ENCODE peak calls at places on chromosomes 6 and 20, in nine cellular contexts. O is colonic mucosa, Q is fibroblast of lung, F is body of pancreas, W is trophoblast cell, E is cardiac muscle cell, D is H1, X is GM12878, H is neuronal stem cell. B is an unnamed sample. For H3K36me3, the result is how much of the 10 kb centered on the place peaks cover.

GRCh38 chr20:63333241-63333836 is 27.8 kb downstream of the CHRNA4 start:
- DNase-seq in O (no peak), Q (no peak), F (no peak), W (no peak), E (no peak), D (no peak), X (no peak), H (no peak), B (no peak)

GRCh38 chr20:50450961-50451752 is 59.0 kb upstream of the PTPN1 start:
- DNase-seq in O (no peak), Q (peak), F (no peak), W (peak), E (peak), D (no peak), X (peak), H (no peak), B (peak)

GRCh38 chr6:92777146-92777740 is 642.1 kb downstream of the EPHA7 start:
- DNase-seq in O (no peak), Q (peak), F (no peak), W (no peak), E (peak), D (no peak), X (no peak), H (peak), B (no peak)

GRCh38 chr20:21166801-21167200 is 40.9 kb downstream of the KIZ start:
- DNase-seq in O (no peak), Q (no peak), F (no peak), W (no peak), E (no peak), D (no peak), X (no peak), H (no peak), B (no peak)

GRCh38 chr20:57459897-57460663 is 64.9 kb downstream of the CTCFL start:
- DNase-seq in O (no peak), Q (no peak), F (no peak), W (no peak), E (no peak), D (no peak), X (no peak), H (no peak), B (no peak)

GRCh38 chr20:25046736-25047666 is 10.9 kb downstream of the ACSS1 start:
- DNase-seq in O (no peak), Q (no peak), F (no peak), W (no peak), E (no peak), D (no peak), X (no peak), H (no peak), B (no peak)

GRCh38 chr6:6998194-6998569 is 109.6 kb upstream of the RREB1 start:
- DNase-seq in O (no peak), Q (peak), F (no peak), W (no peak), E (no peak), D (no peak), X (no peak), H (no peak), B (no peak)

GRCh38 chr20:50130995-50131394 is 18.0 kb upstream of the UBE2V1 start:
- DNase-seq in O (no peak), Q (peak), F (no peak), W (no peak), E (peak), D (no peak), X (no peak), H (no peak), B (no peak)

GRCh38 chr6:39370021-39370420 is 47.5 kb upstream of the KCNK16 start:
- DNase-seq in O (no peak), Q (no peak), F (peak), W (no peak), E (no peak), D (no peak), X (no peak), H (no peak), B (no peak)

GRCh38 chr6:40798069-40798770 is 211.1 kb upstream of the LRFN2 start:
- DNase-seq in O (no peak), Q (no peak), F (no peak), W (no peak), E (no peak), D (peak), X (no peak), H (no peak), B (no peak)

GRCh38 chr20:50597406-50597969 is 87.3 kb downstream of the PTPN1 start:
- DNase-seq in O (no peak), Q (no peak), F (no peak), W (no peak), E (no peak), D (no peak), X (no peak), H (no peak), B (no peak)

GRCh38 chr6:90891338-90891715 is 304.5 kb upstream of the MAP3K7 start:
- DNase-seq in O (no peak), Q (no peak), F (no peak), W (no peak), E (no peak), D (no peak), X (no peak), H (no peak), B (no peak)

GRCh38 chr6:64733433-64733832 is 973.6 kb downstream of the EYS start:
- DNase-seq in O (no peak), Q (no peak), F (no peak), W (no peak), E (no peak), D (no peak), X (no peak), H (no peak), B (no peak)

GRCh38 chr6:124798942-124799496 is 163.2 kb upstream of the RNF217 start:
- DNase-seq in O (no peak), Q (peak), F (no peak), W (no peak), E (no peak), D (no peak), X (no peak), H (no peak), B (no peak)

DNA sequence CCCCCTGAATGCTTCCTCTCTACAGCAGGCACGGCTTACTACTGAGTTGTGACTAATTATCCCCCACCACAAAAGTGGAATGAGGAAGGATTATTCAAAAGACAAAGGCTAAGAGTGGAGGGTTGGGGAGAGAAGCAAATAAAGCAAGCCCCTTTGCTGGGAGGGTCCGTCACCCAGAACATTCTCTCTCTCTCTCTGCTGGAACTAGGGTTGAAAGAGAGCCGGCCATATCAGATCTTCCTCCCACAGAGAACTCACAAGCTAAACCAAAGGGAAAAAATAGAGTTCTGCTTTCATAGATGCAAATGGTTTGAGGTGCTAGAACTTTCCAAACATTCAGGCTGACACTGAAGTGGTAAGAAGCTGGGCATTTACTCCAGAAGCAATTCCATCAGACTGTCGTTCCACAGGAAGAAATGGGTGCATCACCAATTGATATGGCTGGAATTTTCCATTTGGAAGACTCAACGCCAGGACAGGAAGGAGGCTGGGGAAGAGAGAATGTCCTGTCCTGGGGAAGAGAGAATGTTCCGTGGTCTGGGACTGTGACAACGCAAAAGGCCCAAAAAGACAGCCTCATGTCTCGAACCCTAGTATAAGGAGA is 7.9 kb downstream of the ZMYND8 start:
- DNase-seq in O (no peak), Q (no peak), F (no peak), W (no peak), E (no peak), D (no peak), X (no peak), H (no peak), B (no peak)
- H3K36me3 ChIP-seq in O (under half), Q (under half), F (under half), W (under half), E (under half), D (under half), X (under half), H (half or more), B (under half)

GRCh38 chr6:66199146-66199545 is 492.1 kb upstream of the EYS start:
- DNase-seq in O (no peak), Q (no peak), F (no peak), W (no peak), E (no peak), D (no peak), X (no peak), H (no peak), B (no peak)
- H3K36me3 ChIP-seq in O (under half), Q (under half), F (under half), W (under half), E (under half), D (under half), X (under half), H (under half), B (under half)

GRCh38 chr6:150932976-150933375 is 67.5 kb downstream of the MTHFD1L start:
- DNase-seq in O (no peak), Q (peak), F (no peak), W (no peak), E (no peak), D (no peak), X (no peak), H (no peak), B (no peak)
- H3K36me3 ChIP-seq in O (under half), Q (under half), F (under half), W (under half), E (under half), D (under half), X (under half), H (half or more), B (under half)

GRCh38 chr20:36546111-36546736 is 4.9 kb downstream of the MYL9 start:
- DNase-seq in O (no peak), Q (no peak), F (no peak), W (no peak), E (no peak), D (no peak), X (no peak), H (no peak), B (no peak)
- H3K36me3 ChIP-seq in O (under half), Q (under half), F (under half), W (under half), E (under half), D (under half), X (under half), H (under half), B (under half)

GRCh38 chr20:44916586-44916985 is 6.7 kb downstream of the PABPC1L start:
- DNase-seq in O (no peak), Q (no peak), F (no peak), W (no peak), E (no peak), D (no peak), X (no peak), H (no peak), B (no peak)
- H3K36me3 ChIP-seq in O (under half), Q (under half), F (under half), W (under half), E (under half), D (under half), X (under half), H (under half), B (under half)

DNA sequence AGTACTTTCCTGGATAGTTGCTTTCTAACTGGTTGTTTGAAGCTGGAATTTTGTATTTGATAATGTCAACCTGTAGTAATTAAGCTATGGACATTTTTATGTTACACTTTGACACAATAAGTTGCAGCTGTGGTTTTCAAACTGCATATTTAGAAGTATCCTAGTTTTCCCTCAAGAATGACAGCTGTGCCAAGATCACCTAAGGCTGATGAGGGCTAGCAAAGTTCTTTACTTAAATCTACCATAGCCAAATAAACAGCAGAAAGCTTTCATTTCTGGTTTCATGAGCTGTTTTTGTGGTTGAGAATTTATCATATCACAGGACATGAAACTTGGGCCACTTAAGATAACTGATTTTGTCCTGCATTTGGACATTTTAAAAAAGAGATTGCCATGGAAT is 30.6 kb downstream of the FAM229B start:
- DNase-seq in O (no peak), Q (no peak), F (no peak), W (no peak), E (no peak), D (no peak), X (no peak), H (no peak), B (no peak)
- H3K36me3 ChIP-seq in O (under half), Q (under half), F (under half), W (under half), E (half or more), D (under half), X (under half), H (under half), B (under half)

DNA sequence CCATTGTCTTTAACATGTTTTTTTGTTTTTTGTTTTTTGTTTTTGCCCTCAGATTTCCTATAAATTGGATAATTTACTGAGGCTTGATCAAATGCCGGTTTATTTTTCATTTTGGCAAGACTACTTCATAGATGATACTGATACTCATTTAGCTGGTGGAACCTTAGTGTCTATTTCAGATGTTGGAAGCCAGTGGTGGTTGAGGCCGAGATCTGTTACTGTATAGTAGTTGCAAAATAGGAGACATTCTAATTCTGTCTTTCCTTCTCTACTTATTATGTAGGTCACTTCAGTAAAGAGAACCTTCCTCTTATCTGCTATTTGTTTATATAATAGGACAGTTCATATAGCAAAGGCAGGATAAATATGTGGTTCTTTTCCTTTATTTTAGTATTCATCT is 63.4 kb downstream of the STXBP5 start:
- DNase-seq in O (no peak), Q (no peak), F (no peak), W (no peak), E (no peak), D (no peak), X (no peak), H (no peak), B (no peak)
- H3K36me3 ChIP-seq in O (under half), Q (under half), F (under half), W (under half), E (under half), D (under half), X (under half), H (under half), B (under half)

DNA sequence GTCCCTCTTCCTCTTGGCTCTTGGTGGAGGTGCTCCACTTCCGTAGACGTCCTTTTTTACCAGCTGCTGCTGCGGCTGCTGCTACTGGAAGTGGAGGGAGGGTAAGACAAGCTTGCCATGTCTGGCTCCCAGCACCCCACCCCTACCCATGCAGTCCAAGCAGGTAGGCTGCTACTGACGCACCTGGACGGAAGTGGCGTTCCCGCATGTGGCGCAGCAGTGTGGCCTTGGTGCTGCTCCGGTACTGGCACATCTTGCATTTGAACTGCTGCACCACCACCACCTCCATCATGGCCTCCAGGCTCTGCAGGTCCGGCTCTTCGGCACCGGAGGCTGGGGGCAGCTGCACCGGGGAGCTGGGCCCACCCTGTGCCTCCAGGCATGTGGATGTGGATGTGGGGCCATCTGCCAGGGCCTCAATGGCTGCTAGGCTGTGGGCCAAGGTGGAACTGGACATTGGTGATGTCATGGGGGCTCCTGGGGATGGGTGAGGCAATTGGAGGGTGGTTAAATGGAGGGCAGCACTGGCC is 4.4 kb downstream of the ZNF335 start:
- DNase-seq in O (no peak), Q (no peak), F (no peak), W (no peak), E (no peak), D (no peak), X (no peak), H (no peak), B (no peak)
- H3K36me3 ChIP-seq in O (under half), Q (under half), F (under half), W (half or more), E (under half), D (under half), X (under half), H (half or more), B (under half)

GRCh38 chr6:25111782-25112181 is 167.4 kb upstream of the CARMIL1 start:
- DNase-seq in O (no peak), Q (no peak), F (no peak), W (no peak), E (no peak), D (no peak), X (no peak), H (no peak), B (no peak)

GRCh38 chr6:25118038-25118437 is 161.1 kb upstream of the CARMIL1 start:
- DNase-seq in O (no peak), Q (no peak), F (no peak), W (no peak), E (no peak), D (no peak), X (no peak), H (no peak), B (no peak)

GRCh38 chr6:25112207-25112874 is 166.8 kb upstream of the CARMIL1 start:
- DNase-seq in O (no peak), Q (peak), F (no peak), W (no peak), E (no peak), D (no peak), X (no peak), H (no peak), B (no peak)

DNA sequence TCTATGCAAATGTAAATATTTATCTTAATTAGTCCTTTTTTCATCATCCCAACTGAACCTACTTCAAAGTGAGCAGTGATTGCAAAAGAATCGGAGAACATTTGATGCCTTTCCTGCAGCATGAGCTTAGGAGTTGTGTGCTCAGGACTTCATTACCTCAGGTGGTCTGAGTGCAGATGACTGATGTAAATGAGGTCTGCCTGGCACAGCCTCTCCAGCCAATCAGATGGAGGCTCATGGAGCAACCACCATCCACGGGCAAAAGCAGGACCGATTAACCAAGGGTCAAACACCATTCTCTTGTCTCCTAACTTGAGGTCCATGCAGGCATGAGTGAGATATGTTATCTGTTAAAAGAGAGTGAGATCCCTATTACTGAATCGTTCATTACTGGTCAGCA is 165.7 kb upstream of the CARMIL1 start:
- DNase-seq in O (no peak), Q (no peak), F (no peak), W (no peak), E (no peak), D (no peak), X (no peak), H (no peak), B (no peak)
- H3K36me3 ChIP-seq in O (under half), Q (under half), F (under half), W (under half), E (under half), D (under half), X (under half), H (under half), B (under half)

DNA sequence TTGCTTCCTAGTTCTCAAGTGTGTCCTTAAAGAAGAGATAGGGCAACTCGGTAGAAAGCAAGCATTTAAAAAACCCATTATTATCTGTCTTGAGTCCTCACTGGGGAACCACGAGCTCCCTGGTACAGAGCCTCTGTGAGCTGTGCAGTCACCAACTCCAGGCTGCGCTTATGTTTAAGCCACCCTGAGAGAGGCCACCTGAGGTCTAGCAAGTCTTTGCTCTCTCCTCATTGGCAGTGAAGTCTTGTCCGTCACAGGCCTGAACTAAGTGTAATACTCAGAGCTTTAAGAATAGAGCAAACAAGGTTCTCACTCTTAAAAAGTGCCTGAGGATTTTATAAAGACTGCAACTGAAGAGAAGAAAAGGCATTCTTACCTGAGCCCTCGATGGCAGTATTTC is 3.9 kb upstream of the CLDN20 start:
- DNase-seq in O (no peak), Q (no peak), F (no peak), W (no peak), E (no peak), D (no peak), X (no peak), H (no peak), B (no peak)
- H3K36me3 ChIP-seq in O (under half), Q (under half), F (under half), W (under half), E (under half), D (under half), X (under half), H (half or more), B (under half)

B was measured in GM06990.